ENCODE peak calls at places on chromosomes 16 and 17, in five cellular contexts. One of them, this sample, is unnamed.

GRCh38 chr16:50002190-50002589 is 22.8 kb upstream of the CNEP1R1 start:
- DNase-seq in hepatocyte: no peak
- DNase-seq in MM.1S: no peak
- DNase-seq in GM23248: no peak
- DNase-seq in HCT116: no peak
- DNase-seq in this sample: no peak

GRCh38 chr17:78693346-78694083 is 88.6 kb downstream of the CYTH1 start:
- DNase-seq in hepatocyte: no peak
- DNase-seq in MM.1S: no peak
- DNase-seq in GM23248: no peak
- DNase-seq in HCT116: no peak
- DNase-seq in this sample: no peak

GRCh38 chr17:50346313-50347086 is 574 bp downstream of the XYLT2 start:
- DNase-seq in hepatocyte: peak; percentile 55
- DNase-seq in MM.1S: peak; percentile 32
- DNase-seq in GM23248: peak; percentile 57
- DNase-seq in HCT116: no peak
- DNase-seq in this sample: peak; percentile 59

GRCh38 chr16:77171750-77172635 is 19.0 kb upstream of the MON1B start:
- DNase-seq in hepatocyte: peak; percentile 83
- DNase-seq in MM.1S: peak; percentile 28
- DNase-seq in GM23248: peak; percentile 68
- DNase-seq in HCT116: peak; percentile 49
- DNase-seq in this sample: peak; percentile 75

GRCh38 chr17:3773511-3773910 is 27.5 kb downstream of the ITGAE start:
- DNase-seq in hepatocyte: no peak
- DNase-seq in MM.1S: no peak
- DNase-seq in GM23248: peak; percentile 73
- DNase-seq in HCT116: no peak
- DNase-seq in this sample: no peak

GRCh38 chr17:80386341-80386740 is 28.6 kb upstream of the ENDOV start:
- DNase-seq in hepatocyte: no peak
- DNase-seq in MM.1S: no peak
- DNase-seq in GM23248: no peak
- DNase-seq in HCT116: no peak
- DNase-seq in this sample: no peak

GRCh38 chr16:4212207-4212933 is 29.5 kb downstream of the SRL start:
- DNase-seq in hepatocyte: no peak
- DNase-seq in MM.1S: no peak
- DNase-seq in GM23248: no peak
- DNase-seq in HCT116: no peak
- DNase-seq in this sample: no peak

GRCh38 chr17:1030684-1031557 is 34.0 kb downstream of the TIMM22 start:
- DNase-seq in hepatocyte: no peak
- DNase-seq in MM.1S: no peak
- DNase-seq in GM23248: peak; percentile 18
- DNase-seq in HCT116: no peak
- DNase-seq in this sample: peak; percentile 24

GRCh38 chr17:65660947-65661346 is 99.5 kb upstream of the AXIN2 start:
- DNase-seq in hepatocyte: no peak
- DNase-seq in MM.1S: no peak
- DNase-seq in GM23248: peak; percentile 92
- DNase-seq in HCT116: no peak
- DNase-seq in this sample: no peak

GRCh38 chr16:727291-727977 is 528 bp downstream of the HAGHL start:
- DNase-seq in hepatocyte: no peak
- DNase-seq in MM.1S: peak; percentile 47
- DNase-seq in GM23248: peak; percentile 39
- DNase-seq in HCT116: no peak
- DNase-seq in this sample: peak; percentile 50

GRCh38 chr17:2592974-2593845 is at the start of gene PAFAH1B1:
- DNase-seq in hepatocyte: peak; percentile 97
- DNase-seq in MM.1S: peak; percentile 93
- DNase-seq in GM23248: peak; percentile 93
- DNase-seq in HCT116: peak; percentile 56
- DNase-seq in this sample: peak; percentile 97

GRCh38 chr16:648786-649589 is at the start of gene WDR90:
- DNase-seq in hepatocyte: peak; percentile 96
- DNase-seq in MM.1S: peak; percentile 97
- DNase-seq in GM23248: peak; percentile 97
- DNase-seq in HCT116: peak; percentile 59
- DNase-seq in this sample: peak; percentile 96

GRCh38 chr17:50056217-50056960 is 479 bp downstream of the ITGA3 start:
- DNase-seq in hepatocyte: peak; percentile 87
- DNase-seq in MM.1S: peak; percentile 78
- DNase-seq in GM23248: peak; percentile 80
- DNase-seq in HCT116: no peak
- DNase-seq in this sample: peak; percentile 93

GRCh38 chr17:74354123-74354522 is 7.5 kb downstream of the BTBD17 start:
- DNase-seq in hepatocyte: peak; percentile 75
- DNase-seq in MM.1S: peak; percentile 31
- DNase-seq in GM23248: peak; percentile 27
- DNase-seq in HCT116: peak; percentile 74
- DNase-seq in this sample: peak; percentile 92

GRCh38 chr16:77898671-77899211 is 110.4 kb downstream of the VAT1L start:
- DNase-seq in hepatocyte: peak; percentile 14
- DNase-seq in MM.1S: no peak
- DNase-seq in GM23248: peak; percentile 89
- DNase-seq in HCT116: no peak
- DNase-seq in this sample: no peak

GRCh38 chr17:65099475-65099874 is 37.7 kb upstream of the RGS9 start:
- DNase-seq in hepatocyte: no peak
- DNase-seq in MM.1S: no peak
- DNase-seq in GM23248: no peak
- DNase-seq in HCT116: no peak
- DNase-seq in this sample: no peak

GRCh38 chr17:49595328-49595727 is 19.7 kb downstream of the NXPH3 start:
- DNase-seq in hepatocyte: no peak
- DNase-seq in MM.1S: no peak
- DNase-seq in GM23248: no peak
- DNase-seq in HCT116: no peak
- DNase-seq in this sample: no peak

GRCh38 chr16:183005-183404 is 2.7 kb downstream of the HBQ1 start:
- DNase-seq in hepatocyte: no peak
- DNase-seq in MM.1S: no peak
- DNase-seq in GM23248: no peak
- DNase-seq in HCT116: no peak
- DNase-seq in this sample: no peak

GRCh38 chr16:58481931-58482330 is 18.0 kb upstream of the NDRG4 start:
- DNase-seq in hepatocyte: no peak
- DNase-seq in MM.1S: no peak
- DNase-seq in GM23248: peak; percentile 23
- DNase-seq in HCT116: no peak
- DNase-seq in this sample: no peak

GRCh38 chr17:44865921-44866320 is 18.2 kb downstream of the HIGD1B start:
- DNase-seq in hepatocyte: no peak
- DNase-seq in MM.1S: no peak
- DNase-seq in GM23248: peak; percentile 54
- DNase-seq in HCT116: no peak
- DNase-seq in this sample: no peak

GRCh38 chr16:14097182-14097951 is 26.2 kb downstream of the MRTFB start:
- DNase-seq in hepatocyte: peak; percentile 58
- DNase-seq in MM.1S: no peak
- DNase-seq in GM23248: no peak
- DNase-seq in HCT116: peak; percentile 76
- DNase-seq in this sample: peak; percentile 34

GRCh38 chr17:56029980-56030624 is 123.2 kb upstream of the ANKFN1 start:
- DNase-seq in hepatocyte: no peak
- DNase-seq in MM.1S: no peak
- DNase-seq in GM23248: no peak
- DNase-seq in HCT116: no peak
- DNase-seq in this sample: no peak

GRCh38 chr17:10557422-10557821 is 8.0 kb upstream of the MYH2 start:
- DNase-seq in hepatocyte: no peak
- DNase-seq in MM.1S: no peak
- DNase-seq in GM23248: peak; percentile 47
- DNase-seq in HCT116: no peak
- DNase-seq in this sample: no peak

GRCh38 chr16:24497405-24497804 is 42.0 kb upstream of the RBBP6 start:
- DNase-seq in hepatocyte: peak; percentile 8
- DNase-seq in MM.1S: no peak
- DNase-seq in GM23248: peak; percentile 54
- DNase-seq in HCT116: no peak
- DNase-seq in this sample: no peak
- TF ChIP-seq EZH2phosphoT487 in hepatocyte: no peak
- TF ChIP-seq EZH2phosphoT487 in MM.1S: no peak
- TF ChIP-seq EZH2phosphoT487 in GM23248: no peak
- TF ChIP-seq EZH2phosphoT487 in HCT116: no peak
- TF ChIP-seq EZH2phosphoT487 in this sample: no peak

GRCh38 chr16:21279501-21279900 is 1.4 kb upstream of the CRYM start:
- DNase-seq in hepatocyte: no peak
- DNase-seq in MM.1S: no peak
- DNase-seq in GM23248: peak; percentile 36
- DNase-seq in HCT116: no peak
- DNase-seq in this sample: no peak

GRCh38 chr16:21277927-21278706 is at the start of gene CRYM:
- DNase-seq in hepatocyte: peak; percentile 85
- DNase-seq in MM.1S: peak; percentile 70
- DNase-seq in GM23248: peak; percentile 68
- DNase-seq in HCT116: no peak
- DNase-seq in this sample: peak; percentile 88

GRCh38 chr16:21284414-21284813 is 6.3 kb upstream of the CRYM start:
- DNase-seq in hepatocyte: no peak
- DNase-seq in MM.1S: no peak
- DNase-seq in GM23248: no peak
- DNase-seq in HCT116: no peak
- DNase-seq in this sample: no peak

GRCh38 chr16:21281698-21282389 is 3.8 kb upstream of the CRYM start:
- DNase-seq in hepatocyte: no peak
- DNase-seq in MM.1S: no peak
- DNase-seq in GM23248: no peak
- DNase-seq in HCT116: no peak
- DNase-seq in this sample: no peak

DNA sequence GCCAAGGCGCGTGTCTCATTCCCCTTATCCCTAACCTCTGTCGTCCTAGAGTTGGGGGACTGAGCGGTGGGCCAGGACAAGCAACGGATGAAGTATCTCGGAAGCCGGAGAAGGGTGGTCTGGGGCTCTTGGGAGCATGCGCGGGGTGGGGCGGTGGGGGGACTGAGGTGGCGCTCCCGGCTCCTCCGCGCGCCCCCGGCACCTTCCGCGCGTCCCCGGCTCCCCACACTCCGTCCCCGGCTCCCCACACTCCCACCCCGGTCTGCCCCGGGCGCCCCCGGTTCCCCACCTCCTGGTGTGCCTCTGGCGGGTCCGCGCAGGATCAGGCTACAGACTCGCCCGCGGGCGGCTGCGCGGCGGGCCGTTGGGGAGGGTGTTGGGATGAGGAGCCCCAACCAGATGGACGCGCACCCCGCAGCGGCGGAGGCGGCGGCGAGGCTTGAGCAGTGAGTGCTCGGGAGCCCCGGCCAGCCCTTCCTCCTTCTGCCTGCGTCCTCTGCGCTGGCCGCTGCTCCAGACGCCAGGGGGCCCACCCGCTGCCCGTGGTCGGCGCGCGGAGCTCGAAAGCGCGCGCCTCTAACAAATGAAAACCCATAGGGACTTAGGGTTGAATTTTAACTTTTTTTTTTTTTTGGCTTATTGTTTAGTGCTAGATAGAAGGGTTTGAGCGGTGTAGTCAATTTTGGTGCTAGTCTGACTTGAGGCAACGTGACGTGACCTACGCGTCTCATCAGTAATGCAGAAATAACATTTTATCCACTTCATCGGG is 5.6 kb upstream of the CRYM start:
- DNase-seq in hepatocyte: peak; percentile 79
- DNase-seq in MM.1S: no peak
- DNase-seq in GM23248: peak; percentile 58
- DNase-seq in HCT116: no peak
- DNase-seq in this sample: peak; percentile 90
- TF ChIP-seq EZH2 in hepatocyte: no peak
- TF ChIP-seq EZH2 in MM.1S: no peak
- TF ChIP-seq EZH2 in GM23248: peak; percentile 20
- TF ChIP-seq EZH2 in HCT116: no peak
- TF ChIP-seq EZH2 in this sample: no peak

GRCh38 chr16:70715860-70716357 is 30.1 kb upstream of the MTSS2 start:
- DNase-seq in hepatocyte: peak; percentile 75
- DNase-seq in MM.1S: no peak
- DNase-seq in GM23248: peak; percentile 21
- DNase-seq in HCT116: no peak
- DNase-seq in this sample: no peak

GRCh38 chr16:70713342-70713741 is 27.5 kb upstream of the MTSS2 start:
- DNase-seq in hepatocyte: no peak
- DNase-seq in MM.1S: no peak
- DNase-seq in GM23248: peak; percentile 44
- DNase-seq in HCT116: no peak
- DNase-seq in this sample: no peak

GRCh38 chr16:70715113-70715711 is 29.4 kb upstream of the MTSS2 start:
- DNase-seq in hepatocyte: peak; percentile 86
- DNase-seq in MM.1S: no peak
- DNase-seq in GM23248: peak; percentile 100
- DNase-seq in HCT116: no peak
- DNase-seq in this sample: no peak

GRCh38 chr16:70713781-70714180 is 27.9 kb upstream of the MTSS2 start:
- DNase-seq in hepatocyte: no peak
- DNase-seq in MM.1S: no peak
- DNase-seq in GM23248: no peak
- DNase-seq in HCT116: no peak
- DNase-seq in this sample: no peak

GRCh38 chr16:70714526-70715112 is 28.8 kb upstream of the MTSS2 start:
- DNase-seq in hepatocyte: no peak
- DNase-seq in MM.1S: no peak
- DNase-seq in GM23248: no peak
- DNase-seq in HCT116: no peak
- DNase-seq in this sample: no peak
- H3K4me1 ChIP-seq in hepatocyte: peaks cover 54% of the 10 kb centered on the region
- H3K4me1 ChIP-seq in MM.1S: no peaks in the 10 kb centered on the region
- H3K4me1 ChIP-seq in GM23248: peaks cover 26% of the 10 kb centered on the region
- H3K4me1 ChIP-seq in HCT116: peaks cover 6% of the 10 kb centered on the region
- H3K4me1 ChIP-seq in this sample: peaks cover 18% of the 10 kb centered on the region

DNA sequence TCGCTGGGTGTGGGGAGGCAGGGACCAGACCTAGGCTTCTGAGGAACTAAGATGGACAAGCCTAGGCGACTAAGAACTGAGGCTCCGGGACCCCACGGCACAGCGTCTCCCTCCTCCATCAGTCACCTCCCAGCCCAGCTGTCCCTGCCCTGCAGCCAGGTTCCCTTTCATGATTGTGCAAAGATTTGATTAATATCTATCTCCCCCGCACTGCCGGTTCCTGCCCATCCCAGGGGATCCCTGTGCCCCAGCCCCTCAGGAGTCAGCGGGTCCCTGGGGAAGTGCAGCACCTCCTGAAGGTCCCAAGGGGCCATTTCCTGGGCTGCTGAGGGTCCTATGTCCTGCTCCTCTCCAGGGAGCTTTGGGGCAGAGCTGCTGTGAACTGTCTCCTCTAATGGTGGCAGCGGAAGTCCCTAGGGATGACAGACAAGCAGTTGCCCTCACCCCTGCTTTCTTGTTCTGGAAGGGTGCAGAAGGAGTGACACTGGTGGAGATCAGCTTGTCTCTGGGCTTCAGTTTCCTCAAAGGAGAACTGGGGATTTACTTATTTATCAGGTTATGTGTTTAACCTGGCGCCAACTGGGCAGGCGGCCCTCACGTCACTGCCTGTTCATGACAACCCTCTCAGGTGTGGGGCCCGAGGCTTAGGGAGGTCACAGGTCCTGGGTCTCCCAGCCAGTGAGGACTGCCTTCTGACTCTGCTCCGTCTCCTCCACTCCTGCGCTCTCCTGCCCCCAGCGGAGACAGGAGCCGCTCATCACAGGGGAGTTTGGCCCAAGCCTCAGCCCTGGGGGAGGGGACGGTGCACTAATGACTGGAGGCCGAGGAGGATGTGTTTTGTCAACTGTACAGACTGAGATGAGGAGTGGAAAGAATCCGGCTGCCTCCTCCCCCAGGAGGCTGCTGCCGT is 1.9 kb upstream of the C16orf74 start:
- DNase-seq in hepatocyte: peak; percentile 77
- DNase-seq in MM.1S: no peak
- DNase-seq in GM23248: no peak
- DNase-seq in HCT116: no peak
- DNase-seq in this sample: peak; percentile 78
- TF ChIP-seq EZH2phosphoT487 in hepatocyte: no peak
- TF ChIP-seq EZH2phosphoT487 in MM.1S: no peak
- TF ChIP-seq EZH2phosphoT487 in GM23248: no peak
- TF ChIP-seq EZH2phosphoT487 in HCT116: no peak
- TF ChIP-seq EZH2phosphoT487 in this sample: no peak